ENCODE peak calls at places on chromosomes 13 and 19, in four cellular contexts. B is uterus, U is transverse colon, X is IMR-90. F is an unnamed sample.
A peak's percentile ranks its signal among the peaks of the same experiment; 100 is the strongest.

GRCh38 chr13:50731400-50731799 is 112.1 kb downstream of the DLEU7 start:
- DNase-seq in U (no peak), X (peak; percentile 54), B (no peak), F (no peak)

GRCh38 chr13:30108216-30108912 is 199.0 kb downstream of the KATNAL1 start:
- DNase-seq in B (no peak), U (no peak), X (no peak), F (no peak)

GRCh38 chr13:46716821-46717220 is 80.1 kb downstream of the ESD start:
- DNase-seq in B (no peak), X (no peak), U (no peak), F (no peak)

GRCh38 chr13:114145256-114145655 is 12.8 kb upstream of the RASA3 start:
- DNase-seq in B (no peak), X (no peak), U (peak; percentile 6), F (no peak)

GRCh38 chr13:98466634-98467236 is 110.2 kb downstream of the STK24 start:
- DNase-seq in X (peak; percentile 55), U (peak; percentile 59), B (no peak), F (no peak)

GRCh38 chr13:52374389-52374788 is 31.6 kb downstream of the THSD1 start:
- DNase-seq in B (no peak), X (no peak), U (no peak), F (no peak)

GRCh38 chr19:52535831-52536800 is 8.6 kb downstream of the ZNF808 start:
- DNase-seq in X (peak; percentile 61), U (peak; percentile 82), B (peak; percentile 89), F (no peak)

GRCh38 chr19:28228854-28229253 is 984.1 kb downstream of the UQCRFS1 start:
- DNase-seq in X (no peak), B (no peak), U (no peak), F (no peak)

GRCh38 chr13:59452189-59452588 is 711.5 kb downstream of the DIAPH3 start:
- DNase-seq in B (no peak), X (no peak), U (no peak), F (no peak)

GRCh38 chr13:47215741-47216140 is 318.9 kb upstream of the HTR2A start:
- DNase-seq in X (peak; percentile 87), U (no peak), B (no peak), F (no peak)

GRCh38 chr19:52541608-52542007 is 14.1 kb downstream of the ZNF808 start:
- DNase-seq in B (no peak), U (no peak), X (no peak), F (no peak)

GRCh38 chr13:50679321-50679720 is 164.2 kb downstream of the DLEU7 start:
- DNase-seq in X (no peak), U (no peak), B (no peak), F (no peak)

GRCh38 chr19:44685877-44686276 is 13.1 kb upstream of the CEACAM16 start:
- DNase-seq in X (peak; percentile 74), B (no peak), U (no peak), F (no peak)

GRCh38 chr13:59774511-59774911 is 389.2 kb downstream of the DIAPH3 start:
- DNase-seq in U (no peak), X (peak; percentile 77), B (no peak), F (no peak)

GRCh38 chr19:53537523-53538377 is at the start of gene ZNF331:
- DNase-seq in X (peak; percentile 83), U (peak; percentile 84), B (peak; percentile 69), F (no peak)

GRCh38 chr13:102401755-102402154 is at the start of gene FGF14:
- DNase-seq in U (no peak), B (no peak), X (no peak), F (no peak)

GRCh38 chr13:44795176-44795575 is 194.1 kb downstream of the NUFIP1 start:
- DNase-seq in U (no peak), B (no peak), X (peak; percentile 44), F (no peak)

GRCh38 chr13:94323746-94324408 is 155.6 kb downstream of the DCT start:
- DNase-seq in U (no peak), X (no peak), B (no peak), F (no peak)

GRCh38 chr19:16880884-16881554 is 7.8 kb upstream of the F2RL3 start:
- DNase-seq in X (no peak), B (no peak), U (no peak), F (no peak)

GRCh38 chr19:44212865-44213346 is 574 bp downstream of the ZNF227 start:
- DNase-seq in X (peak; percentile 55), U (no peak), B (no peak), F (no peak)

GRCh38 chr19:16295071-16295470 is 29.6 kb upstream of the KLF2 start:
- DNase-seq in B (peak; percentile 56), U (no peak), X (no peak), F (no peak)

GRCh38 chr19:47124937-47125668 is 5.5 kb upstream of the SAE1 start:
- DNase-seq in B (no peak), U (no peak), X (peak; percentile 78), F (no peak)

GRCh38 chr13:38952827-38953226 is 37.8 kb downstream of the STOML3 start:
- DNase-seq in X (no peak), B (no peak), U (no peak), F (no peak)

GRCh38 chr13:111789420-111789819 is 277.5 kb upstream of the SOX1 start:
- DNase-seq in B (no peak), X (no peak), U (no peak), F (peak; percentile 49)

GRCh38 chr19:38831142-38831605 is 420 bp downstream of the ECH1 start:
- DNase-seq in X (peak; percentile 95), B (peak; percentile 69), U (peak; percentile 84), F (peak; percentile 94)

GRCh38 chr13:113862191-113862765 is 1.6 kb downstream of the GAS6 start:
- DNase-seq in U (no peak), B (no peak), X (peak; percentile 36), F (no peak)

GRCh38 chr13:102675115-102675514 is 19.7 kb downstream of the METTL21C start:
- DNase-seq in X (no peak), U (no peak), B (no peak), F (no peak)

GRCh38 chr13:107348471-107348870 is 780.5 kb upstream of the ARGLU1 start:
- DNase-seq in U (no peak), B (no peak), X (peak; percentile 60), F (no peak)

GRCh38 chr19:27746691-27747380 is 1466.1 kb downstream of the UQCRFS1 start:
- DNase-seq in U (peak; percentile 21), X (peak; percentile 1), B (no peak), F (peak; percentile 69)

GRCh38 chr13:41311607-41312500 is 787 bp downstream of the NAA16 start:
- DNase-seq in U (peak; percentile 53), B (peak; percentile 44), X (peak; percentile 43), F (no peak)

GRCh38 chr13:110669036-110669435 is 36.9 kb downstream of the CARS2 start:
- DNase-seq in X (no peak), B (no peak), U (no peak), F (no peak)
- TF ChIP-seq POLR2A in X (no peak), B (no peak), U (no peak), F (no peak)

GRCh38 chr19:41234512-41235208 is 15.6 kb downstream of the AXL start:
- DNase-seq in X (no peak), U (no peak), B (no peak), F (no peak)
- TF ChIP-seq POLR2A in X (no peak), U (no peak), B (no peak), F (no peak)

GRCh38 chr19:6373813-6374108 is 1.2 kb downstream of the ALKBH7 start:
- DNase-seq in X (no peak), B (no peak), U (no peak), F (no peak)

GRCh38 chr19:6374179-6374709 is 1.5 kb downstream of the PSPN start:
- DNase-seq in X (no peak), U (no peak), B (peak; percentile 35), F (no peak)

GRCh38 chr19:6374711-6375410 is 872 bp downstream of the PSPN start:
- DNase-seq in B (no peak), U (no peak), X (no peak), F (no peak)

GRCh38 chr19:6373096-6373812 is 660 bp downstream of the ALKBH7 start:
- DNase-seq in X (peak; percentile 98), B (peak; percentile 99), U (peak; percentile 100), F (peak; percentile 98)

GRCh38 chr19:6372594-6373095 is at the start of gene ALKBH7:
- DNase-seq in X (peak; percentile 100), B (peak; percentile 100), U (peak; percentile 99), F (peak; percentile 100)
- TF ChIP-seq POLR2A in X (peak; percentile 67), B (no peak), U (peak; percentile 82), F (no peak)

GRCh38 chr19:13152854-13153626 is 2.8 kb downstream of the IER2 start:
- DNase-seq in U (peak; percentile 97), X (peak; percentile 93), B (peak; percentile 97), F (peak; percentile 98)
- TF ChIP-seq POLR2A in U (peak; percentile 100), X (peak; percentile 100), B (peak; percentile 99), F (peak; percentile 21)